ENCODE peak calls at places on chromosomes 16 and 17, in four cellular contexts. H, Z, D and E are unnamed samples. For H3K9me3 and H3K4me1, the result is how much of the 10 kb centered on the place peaks cover.

GRCh38 chr17:81867123-81867951 is 3.8 kb downstream of the ARHGDIA start:
- DNase-seq in H (peak), Z (peak), D (peak), E (peak)

GRCh38 chr17:17551361-17551760 is 40.1 kb downstream of the PEMT start:
- DNase-seq in H (no peak), Z (no peak), D (peak), E (peak)

GRCh38 chr16:49477250-49477895 is 103.8 kb downstream of the C16orf78 start:
- DNase-seq in H (no peak), Z (no peak), D (no peak), E (no peak)

GRCh38 chr16:17519041-17519440 is 48.3 kb upstream of the XYLT1 start:
- DNase-seq in H (no peak), Z (no peak), D (no peak), E (no peak)

GRCh38 chr17:6753006-6753445 is 2.8 kb upstream of the XAF1 start:
- DNase-seq in H (peak), Z (no peak), D (peak), E (peak)

GRCh38 chr17:77728871-77729270 is 229.6 kb upstream of the TNRC6C start:
- DNase-seq in H (no peak), Z (no peak), D (no peak), E (no peak)

GRCh38 chr17:74832421-74832820 is 27.3 kb downstream of the GRIN2C start:
- DNase-seq in H (no peak), Z (no peak), D (no peak), E (no peak)

GRCh38 chr17:28910534-28910933 is 7.7 kb upstream of the DHRS13 start:
- DNase-seq in H (no peak), Z (no peak), D (no peak), E (no peak)

GRCh38 chr16:53465606-53466290 is 31.5 kb downstream of the RBL2 start:
- DNase-seq in H (peak), Z (no peak), D (no peak), E (no peak)

GRCh38 chr17:50636804-50637195 is 2.1 kb downstream of the ABCC3 start:
- DNase-seq in H (no peak), Z (no peak), D (no peak), E (no peak)

GRCh38 chr16:57665541-57665940 is 2.6 kb upstream of the ADGRG3 start:
- DNase-seq in H (no peak), Z (no peak), D (no peak), E (no peak)

GRCh38 chr17:29591737-29592624 is 951 bp upstream of the ANKRD13B start:
- DNase-seq in H (peak), Z (peak), D (peak), E (peak)

GRCh38 chr17:34234616-34235015 is 20.5 kb upstream of the CCL2 start:
- DNase-seq in H (no peak), Z (no peak), D (no peak), E (no peak)

GRCh38 chr17:1108810-1109605 is 70.8 kb downstream of the ABR start:
- DNase-seq in H (peak), Z (peak), D (peak), E (peak)

GRCh38 chr17:19867094-19867653 is 562 bp downstream of the ULK2 start:
- DNase-seq in H (peak), Z (peak), D (peak), E (peak)

GRCh38 chr17:46035112-46035818 is 36.2 kb downstream of the STH start:
- DNase-seq in H (no peak), Z (no peak), D (no peak), E (no peak)

GRCh38 chr17:81028506-81028858 is 6.5 kb upstream of the BAIAP2 start:
- DNase-seq in H (no peak), Z (no peak), D (no peak), E (peak)

GRCh38 chr17:72953621-72954020 is 138.9 kb downstream of the SLC39A11 start:
- DNase-seq in H (peak), Z (no peak), D (no peak), E (no peak)

GRCh38 chr17:13862341-13862740 is 207.0 kb upstream of the COX10 start:
- DNase-seq in H (no peak), Z (no peak), D (no peak), E (no peak)

GRCh38 chr17:4497101-4497824 is 1.4 kb upstream of the SPNS2 start:
- DNase-seq in H (peak), Z (no peak), D (no peak), E (peak)

GRCh38 chr16:2710711-2711231 is 9.3 kb downstream of the PRSS27 start:
- DNase-seq in H (no peak), Z (no peak), D (no peak), E (no peak)

GRCh38 chr17:50393700-50394099 is 3.6 kb downstream of the LRRC59 start:
- DNase-seq in H (no peak), Z (no peak), D (no peak), E (no peak)

GRCh38 chr17:49210158-49211029 is at the start of the genes ABI3 and GNGT2:
- DNase-seq in H (no peak), Z (no peak), D (no peak), E (peak)

GRCh38 chr16:73233423-73233762 is 185.5 kb upstream of the ZFHX3 start:
- DNase-seq in H (no peak), Z (no peak), D (no peak), E (no peak)

GRCh38 chr16:16021988-16022682 is 72.7 kb downstream of the ABCC1 start:
- DNase-seq in H (peak), Z (peak), D (peak), E (peak)

GRCh38 chr17:77376795-77377751 is 236.3 kb downstream of the SEC14L1 start:
- DNase-seq in H (no peak), Z (no peak), D (peak), E (peak)

GRCh38 chr17:77783991-77784820 is 174.3 kb upstream of the TNRC6C start:
- DNase-seq in H (no peak), Z (no peak), D (no peak), E (no peak)

GRCh38 chr17:29573871-29574731 is 5.6 kb downstream of the TP53I13 start:
- DNase-seq in H (no peak), Z (peak), D (no peak), E (peak)

GRCh38 chr17:63476494-63476856 is 386 bp upstream of the ACE start:
- DNase-seq in H (peak), Z (no peak), D (no peak), E (peak)

GRCh38 chr16:51710186-51710585 is 559.1 kb upstream of the SALL1 start:
- DNase-seq in H (no peak), Z (no peak), D (no peak), E (no peak)

GRCh38 chr16:22425036-22425801 is 50.8 kb upstream of the CDR2 start:
- DNase-seq in H (no peak), Z (no peak), D (peak), E (peak)

GRCh38 chr17:31216053-31216751 is 80.8 kb downstream of the OMG start:
- DNase-seq in H (peak), Z (no peak), D (no peak), E (no peak)

GRCh38 chr17:14833201-14833773 is 431.8 kb downstream of the PMP22 start:
- DNase-seq in H (no peak), Z (no peak), D (no peak), E (no peak)

GRCh38 chr16:27242868-27243590 is 25.5 kb downstream of the NSMCE1 start:
- DNase-seq in H (peak), Z (no peak), D (peak), E (peak)

GRCh38 chr17:22469941-22470340 is 777.6 kb downstream of the KCNJ18 start:
- DNase-seq in H (no peak), Z (no peak), D (no peak), E (no peak)
- H3K9me3 ChIP-seq in H (under half), Z (under half), D (under half), E (under half)

GRCh38 chr17:43526886-43527648 is 19.1 kb downstream of the ETV4 start:
- DNase-seq in H (no peak), Z (no peak), D (no peak), E (no peak)
- H3K4me1 ChIP-seq in H (under half), Z (under half), D (under half), E (under half)

GRCh38 chr17:35342207-35342744 is 31.1 kb downstream of the SLFN11 start:
- DNase-seq in H (no peak), Z (no peak), D (no peak), E (no peak)
- H3K27ac ChIP-seq in H (no peak), Z (no peak), D (no peak), E (no peak)

GRCh38 chr16:31913668-31914067 is 40.1 kb downstream of the ZNF267 start:
- DNase-seq in H (no peak), Z (no peak), D (no peak), E (no peak)
- H3K9me3 ChIP-seq in H (half or more), Z (under half), D (under half), E (under half)

DNA sequence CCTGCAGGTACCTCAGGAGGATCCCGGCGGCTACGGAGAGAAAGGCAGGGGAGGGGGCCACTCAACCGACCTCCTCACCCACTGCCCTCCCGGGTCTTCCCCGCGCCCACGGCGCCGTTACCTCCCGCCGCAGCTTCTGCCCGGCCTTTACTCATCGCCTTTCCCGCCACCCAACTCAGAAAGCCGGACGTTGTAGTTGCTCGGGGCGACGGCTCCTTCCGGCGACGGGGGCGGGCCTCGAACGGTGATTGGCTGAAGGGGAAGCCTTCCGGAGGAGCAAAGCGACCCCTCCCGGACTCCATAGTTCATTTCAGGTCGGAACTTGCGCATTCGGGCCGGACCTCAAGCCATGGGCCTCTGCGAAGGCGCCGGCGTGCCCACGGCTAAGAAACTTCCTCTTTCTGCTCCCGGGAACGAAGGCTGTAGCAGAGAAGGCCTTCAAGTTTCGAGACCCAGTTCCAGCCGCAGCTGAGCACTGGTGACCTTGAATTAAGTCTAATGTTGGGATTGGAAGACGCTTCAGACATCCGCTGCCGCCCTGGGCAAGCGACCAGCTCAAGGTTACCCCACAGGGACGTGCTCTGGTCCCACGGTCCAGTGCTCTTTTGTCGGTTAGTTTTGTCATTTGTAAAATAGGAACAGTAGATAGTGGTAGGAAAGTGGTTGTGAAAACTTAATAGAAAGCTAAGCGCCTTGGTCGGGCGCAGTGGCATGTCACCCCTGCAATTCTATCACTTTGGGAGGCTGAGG is at the start of gene PSMC3IP:
- DNase-seq in H (peak), Z (peak), D (peak), E (peak)
- H3K4me1 ChIP-seq in H (under half), Z (under half), D (under half), E (under half)

DNA sequence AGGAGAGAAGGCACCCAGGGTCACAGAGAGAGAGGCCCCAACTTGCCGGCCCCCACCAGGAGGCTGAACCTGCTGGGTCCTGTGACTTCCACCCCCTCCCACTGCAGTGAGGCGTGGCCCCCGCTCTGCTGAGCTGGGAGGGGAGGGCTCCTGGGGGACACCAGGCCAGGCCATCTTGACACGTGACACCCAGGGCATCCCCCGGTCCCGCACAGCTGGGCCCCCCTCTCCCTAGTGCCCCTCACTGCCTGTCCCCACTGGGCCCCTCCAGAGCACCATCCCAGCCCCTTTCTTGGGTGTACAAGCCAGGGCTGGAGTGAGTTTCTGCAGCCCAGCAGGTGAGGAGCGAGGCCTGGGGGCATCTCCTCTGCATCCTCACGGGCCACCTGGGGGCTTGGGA is 12.4 kb downstream of the UBALD1 start:
- DNase-seq in H (no peak), Z (no peak), D (no peak), E (no peak)
- H3K27ac ChIP-seq in H (no peak), Z (no peak), D (no peak), E (no peak)

DNA sequence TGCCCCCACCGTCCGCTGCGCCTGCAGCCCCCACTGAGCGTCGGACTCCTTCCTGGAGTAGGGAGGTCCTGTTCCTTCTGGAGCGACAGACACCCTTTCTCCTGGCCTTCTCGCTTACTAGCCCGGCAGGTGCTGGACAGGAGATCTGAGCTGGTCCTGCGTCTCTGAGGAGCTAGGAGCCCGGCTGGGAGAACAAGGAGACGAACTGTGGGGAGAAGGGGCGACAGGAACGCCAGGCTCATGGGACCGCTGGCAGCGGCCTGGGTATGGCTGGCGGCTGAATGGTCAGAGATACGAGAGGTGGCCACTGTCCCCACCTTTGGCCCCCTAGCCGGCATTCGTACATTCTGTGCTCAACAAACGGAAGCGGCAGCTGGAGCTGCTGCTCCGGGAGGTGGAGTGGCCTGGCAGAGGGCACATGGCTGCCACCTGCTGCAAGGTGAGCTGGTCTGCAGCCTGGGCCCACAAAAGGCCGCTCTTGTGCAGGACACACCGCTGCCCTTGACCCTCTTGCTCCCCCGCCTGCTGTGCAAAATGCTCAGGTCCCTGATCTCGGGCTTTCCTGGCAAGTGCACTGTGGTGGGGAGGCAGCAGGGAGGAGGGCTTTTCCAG is 2066.7 kb downstream of the TP53TG3F start:
- DNase-seq in H (no peak), Z (no peak), D (no peak), E (no peak)
- H3K9me3 ChIP-seq in H (under half), Z (under half), D (under half), E (under half)

DNA sequence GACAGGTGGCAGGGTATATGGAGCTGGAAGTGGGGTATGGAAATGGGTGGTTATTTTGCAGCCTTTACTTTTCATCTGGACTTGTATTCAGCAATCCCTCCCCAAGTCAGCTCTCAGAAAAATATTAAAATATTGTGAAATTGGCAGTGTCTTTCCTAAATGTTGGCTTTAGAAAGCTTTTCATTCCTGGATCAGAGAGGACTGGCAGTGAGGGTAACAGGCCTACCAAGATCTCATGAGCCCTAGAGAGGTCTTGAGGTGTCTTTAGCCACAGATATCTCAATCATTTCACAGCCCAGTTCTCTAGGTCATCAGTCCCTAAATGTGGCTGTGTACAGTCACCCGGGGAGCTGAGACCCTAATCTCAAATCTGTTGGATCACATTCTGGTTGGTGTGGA is 22.5 kb downstream of the SLC7A6OS start:
- DNase-seq in H (no peak), Z (no peak), D (no peak), E (no peak)
- H3K4me1 ChIP-seq in H (under half), Z (under half), D (under half), E (under half)